ENCODE peak calls at places on chromosomes 13 and 19, in four cellular contexts. S, M, Z and P are unnamed samples.
A peak's percentile ranks its signal among the peaks of the same experiment; 100 is the strongest.

GRCh38 chr13:100836696-100837095 is 162.1 kb upstream of the TMTC4 start:
- DNase-seq in M (no peak), S (no peak), Z (no peak), P (no peak)

GRCh38 chr13:41137241-41137640 is 4.6 kb upstream of the KBTBD6 start:
- DNase-seq in M (no peak), S (no peak), Z (no peak), P (no peak)

GRCh38 chr13:27744861-27745260 is 47.4 kb upstream of the GSX1 start:
- DNase-seq in S (no peak), M (no peak), Z (no peak), P (no peak)

GRCh38 chr19:45882652-45883585 is 3.0 kb downstream of the IRF2BP1 start:
- DNase-seq in Z (peak; percentile 84), S (peak; percentile 87), M (peak; percentile 25), P (no peak)

GRCh38 chr13:84917252-84917878 is 881.9 kb downstream of the SLITRK6 start:
- DNase-seq in M (peak; percentile 34), Z (no peak), S (no peak), P (peak; percentile 7)

GRCh38 chr13:39556856-39557255 is 46.1 kb downstream of the LHFPL6 start:
- DNase-seq in Z (no peak), S (no peak), M (no peak), P (no peak)

GRCh38 chr19:27776020-27776419 is 1436.9 kb downstream of the UQCRFS1 start:
- DNase-seq in Z (no peak), M (no peak), S (no peak), P (no peak)

GRCh38 chr13:71789952-71790351 is 77.1 kb downstream of the DACH1 start:
- DNase-seq in S (no peak), Z (no peak), M (no peak), P (no peak)

GRCh38 chr19:13712767-13713201 is 51.5 kb upstream of the MRI1 start:
- DNase-seq in Z (no peak), S (no peak), M (no peak), P (no peak)